ENCODE peak calls at places on chromosomes 12 and 14, in ten cellular contexts. U is activated B cell treated with CpG ODN at 0.5 μM for 24 hours; Y is left ventricle myocardium superior; H is NCI-H2081; W is astrocyte of the cerebellum; P is Peyer's patch; T is HS-5; F is activated CD8-positive, alpha-beta T cell treated with anti-CD3 and anti-CD28 coated beads, Interleukin-2, amount 10 ng/mL, durations not matched to agents 7 days and 5 days; G is RCC 7860; K is H54. Z is an unnamed sample.
A peak's percentile ranks its signal among the peaks of the same experiment; 100 is the strongest.

GRCh38 chr14:75401356-75401755 is 26.5 kb upstream of the JDP2 start:
- DNase-seq in U (no peak), Y (peak; percentile 52), H (no peak), W (no peak), P (peak; percentile 55), T (no peak), F (no peak), G (no peak), K (no peak), Z (no peak)

GRCh38 chr14:29927596-29928341 is at the start of gene PRKD1:
- DNase-seq in U (peak; percentile 32), Y (peak; percentile 79), H (peak; percentile 42), W (peak; percentile 37), P (peak; percentile 59), T (no peak), F (no peak), G (no peak), K (peak; percentile 35), Z (peak; percentile 86)

GRCh38 chr14:91996951-91997371 is 42.9 kb downstream of the TRIP11 start:
- DNase-seq in U (no peak), Y (no peak), H (peak; percentile 48), W (peak; percentile 78), P (no peak), T (peak; percentile 87), F (no peak), G (peak; percentile 76), K (no peak), Z (no peak)

GRCh38 chr14:101600891-101601602 is 39.8 kb downstream of the DIO3 start:
- DNase-seq in U (peak; percentile 7), Y (no peak), H (no peak), W (no peak), P (peak; percentile 35), T (no peak), F (peak; percentile 12), G (no peak), K (no peak), Z (no peak)

GRCh38 chr14:85296466-85297210 is 233.3 kb upstream of the FLRT2 start:
- DNase-seq in U (no peak), Y (no peak), H (no peak), W (no peak), P (no peak), T (no peak), F (no peak), G (peak; percentile 9), K (peak; percentile 7), Z (no peak)

GRCh38 chr12:45017916-45018315 is 33.0 kb downstream of the DBX2 start:
- DNase-seq in U (no peak), Y (no peak), H (no peak), W (no peak), P (no peak), T (no peak), F (no peak), G (no peak), K (no peak), Z (no peak)

GRCh38 chr12:2251485-2252179 is 198.8 kb downstream of the CACNA1C start:
- DNase-seq in U (no peak), Y (no peak), H (no peak), W (no peak), P (no peak), T (no peak), F (no peak), G (no peak), K (no peak), Z (no peak)

GRCh38 chr14:24403294-24404013 is 4.7 kb downstream of the NYNRIN start:
- DNase-seq in U (no peak), Y (no peak), H (no peak), W (no peak), P (no peak), T (no peak), F (no peak), G (no peak), K (no peak), Z (no peak)

GRCh38 chr12:4786795-4787194 is 66.6 kb downstream of the GALNT8 start:
- DNase-seq in U (no peak), Y (no peak), H (no peak), W (no peak), P (no peak), T (no peak), F (no peak), G (no peak), K (no peak), Z (no peak)

GRCh38 chr12:117098361-117099217 is 627 bp downstream of the TESC start:
- DNase-seq in U (peak; percentile 29), Y (peak; percentile 46), H (no peak), W (no peak), P (peak; percentile 58), T (no peak), F (peak; percentile 66), G (no peak), K (no peak), Z (peak; percentile 65)

GRCh38 chr14:81066672-81067071 is 111.3 kb downstream of the TSHR start:
- DNase-seq in U (no peak), Y (no peak), H (no peak), W (no peak), P (no peak), T (no peak), F (no peak), G (no peak), K (no peak), Z (no peak)

GRCh38 chr12:33251548-33251947 is 188.1 kb downstream of the SYT10 start:
- DNase-seq in U (no peak), Y (no peak), H (no peak), W (no peak), P (no peak), T (no peak), F (no peak), G (no peak), K (no peak), Z (no peak)

GRCh38 chr14:50658203-50658602 is 9.9 kb downstream of the SAV1 start:
- DNase-seq in U (no peak), Y (no peak), H (no peak), W (peak; percentile 65), P (no peak), T (no peak), F (no peak), G (peak; percentile 25), K (no peak), Z (no peak)

GRCh38 chr12:80617733-80618132 is 89.7 kb upstream of the MYF6 start:
- DNase-seq in U (no peak), Y (no peak), H (no peak), W (no peak), P (no peak), T (no peak), F (no peak), G (no peak), K (no peak), Z (no peak)

GRCh38 chr12:48816148-48816854 is 2.0 kb upstream of the CACNB3 start:
- DNase-seq in U (no peak), Y (no peak), H (no peak), W (no peak), P (no peak), T (no peak), F (no peak), G (no peak), K (no peak), Z (no peak)

GRCh38 chr14:74257078-74257987 is 18.1 kb downstream of the VSX2 start:
- DNase-seq in U (peak; percentile 63), Y (peak; percentile 67), H (peak; percentile 36), W (no peak), P (peak; percentile 54), T (no peak), F (peak; percentile 62), G (no peak), K (peak; percentile 43), Z (peak; percentile 76)

GRCh38 chr12:85951823-85952222 is 77.7 kb downstream of the NTS start:
- DNase-seq in U (no peak), Y (no peak), H (peak; percentile 14), W (peak; percentile 34), P (no peak), T (no peak), F (no peak), G (no peak), K (no peak), Z (no peak)

GRCh38 chr12:18782827-18783226 is 44.9 kb downstream of the CAPZA3 start:
- DNase-seq in U (no peak), Y (no peak), H (no peak), W (no peak), P (no peak), T (no peak), F (no peak), G (no peak), K (no peak), Z (no peak)

GRCh38 chr12:22656376-22656775 is 31.4 kb downstream of the ETNK1 start:
- DNase-seq in U (no peak), Y (no peak), H (no peak), W (no peak), P (no peak), T (no peak), F (no peak), G (no peak), K (no peak), Z (no peak)

GRCh38 chr14:35215110-35215872 is 76.9 kb upstream of the PSMA6 start:
- DNase-seq in U (no peak), Y (no peak), H (no peak), W (peak; percentile 51), P (no peak), T (peak; percentile 14), F (no peak), G (peak; percentile 11), K (no peak), Z (no peak)

GRCh38 chr12:76049575-76050251 is 18.1 kb upstream of the PHLDA1 start:
- DNase-seq in U (no peak), Y (no peak), H (no peak), W (no peak), P (no peak), T (no peak), F (no peak), G (no peak), K (no peak), Z (no peak)

Z was measured in upper lobe of right lung.